ENCODE peak calls at places on chromosome 17, in six cellular contexts. R is lower leg skin, N is lung, F is heart left ventricle, U is upper lobe of right lung, P is mesothelial cell of epicardium. S is an unnamed sample.

GRCh38 chr17:58219789-58220183 is 731 bp upstream of the MKS1 start:
- DNase-seq in N (no peak), U (no peak), F (no peak), P (no peak), R (no peak), S (no peak)

GRCh38 chr17:11598274-11599221 is at the start of gene DNAH9:
- DNase-seq in R (peak; percentile 98), N (peak; percentile 96), P (peak; percentile 91), F (peak; percentile 95), U (peak; percentile 97), S (no peak)

GRCh38 chr17:77100009-77100408 is 40.8 kb upstream of the SEC14L1 start:
- DNase-seq in N (peak; percentile 66), U (peak; percentile 88), F (peak; percentile 65), P (no peak), R (peak; percentile 85), S (no peak)

GRCh38 chr17:3710951-3711383 is 12.7 kb upstream of the HASPIN start:
- DNase-seq in R (no peak), U (no peak), F (no peak), P (no peak), N (no peak), S (peak; percentile 87)

GRCh38 chr17:39872700-39873099 is 4.7 kb downstream of the ZPBP2 start:
- DNase-seq in U (no peak), F (no peak), P (no peak), N (no peak), R (no peak), S (no peak)

GRCh38 chr17:258045-258734 is 76.7 kb upstream of the DOC2B start:
- DNase-seq in R (peak; percentile 70), F (peak; percentile 5), N (no peak), P (peak; percentile 25), U (peak; percentile 43), S (no peak)

GRCh38 chr17:76686538-76687277 is 24.1 kb downstream of the MXRA7 start:
- DNase-seq in N (no peak), F (no peak), P (no peak), R (no peak), U (no peak), S (no peak)

GRCh38 chr17:33976816-33977215 is 278.3 kb upstream of the CCL2 start:
- DNase-seq in F (no peak), N (no peak), U (no peak), P (no peak), R (no peak), S (no peak)

GRCh38 chr17:19747829-19748806 is at the start of gene ALDH3A1:
- DNase-seq in R (no peak), P (no peak), N (no peak), F (no peak), U (no peak), S (no peak)

GRCh38 chr17:32523827-32524552 is 37.2 kb downstream of the CDK5R1 start:
- DNase-seq in N (no peak), P (no peak), R (no peak), F (no peak), U (no peak), S (peak; percentile 74)

GRCh38 chr17:52828621-52829020 is 670.1 kb upstream of the CA10 start:
- DNase-seq in F (no peak), R (no peak), P (no peak), U (no peak), N (no peak), S (no peak)

GRCh38 chr17:28173071-28173561 is 130.6 kb downstream of the NLK start:
- DNase-seq in U (no peak), R (no peak), N (no peak), P (no peak), F (no peak), S (no peak)

GRCh38 chr17:43027091-43028032 is 2.3 kb downstream of the RND2 start:
- DNase-seq in P (no peak), N (no peak), R (no peak), F (no peak), U (no peak), S (no peak)

GRCh38 chr17:45339646-45340605 is 23.1 kb upstream of the MAP3K14 start:
- DNase-seq in U (peak; percentile 28), R (peak; percentile 66), F (no peak), N (no peak), P (no peak), S (no peak)

GRCh38 chr17:38728290-38728831 is 1.8 kb upstream of the CISD3 start:
- DNase-seq in R (no peak), F (no peak), N (no peak), U (no peak), P (no peak), S (no peak)

GRCh38 chr17:48011405-48012150 is 26.0 kb downstream of the COPZ2 start:
- DNase-seq in N (no peak), F (no peak), U (no peak), R (no peak), P (no peak), S (peak; percentile 73)

GRCh38 chr17:32335647-32336046 is 6.3 kb downstream of the C17orf75 start:
- DNase-seq in F (no peak), U (no peak), P (no peak), N (no peak), R (peak; percentile 13), S (no peak)

GRCh38 chr17:69501591-69502468 is 87.3 kb downstream of the MAP2K6 start:
- DNase-seq in U (no peak), R (no peak), P (no peak), F (peak; percentile 15), N (peak; percentile 44), S (peak; percentile 24)

GRCh38 chr17:30091771-30092170 is 24.8 kb upstream of the NSRP1 start:
- DNase-seq in R (no peak), U (no peak), F (no peak), P (no peak), N (no peak), S (no peak)

GRCh38 chr17:45282683-45283644 is 21.1 kb upstream of the SPATA32 start:
- DNase-seq in P (no peak), R (no peak), F (no peak), U (peak; percentile 71), N (peak; percentile 64), S (no peak)

GRCh38 chr17:12081720-12082119 is 61.0 kb downstream of the MAP2K4 start:
- DNase-seq in P (no peak), F (no peak), R (no peak), N (no peak), U (no peak), S (no peak)

GRCh38 chr17:869067-869466 is 86.9 kb downstream of the MRM3 start:
- DNase-seq in P (no peak), F (no peak), R (peak; percentile 89), U (no peak), N (no peak), S (no peak)

DNA sequence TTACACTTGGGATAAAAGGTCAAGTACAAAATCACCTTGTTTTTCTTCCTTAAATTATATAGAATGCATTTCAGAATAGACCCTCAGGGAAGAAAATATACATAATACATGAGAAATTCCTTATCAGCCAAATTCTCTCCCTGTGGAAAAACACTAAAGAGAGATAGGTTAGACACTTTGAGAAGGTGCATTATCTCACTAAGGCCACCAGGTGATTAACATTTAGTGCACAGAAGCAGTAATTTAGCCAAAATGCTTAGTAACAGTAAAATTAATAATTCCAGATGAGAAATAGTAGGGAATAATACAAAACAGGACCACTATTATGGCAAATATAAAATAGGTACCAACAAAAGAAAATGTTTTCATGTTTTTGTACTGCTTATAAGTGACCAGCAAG is 185.3 kb upstream of the C17orf78 start:
- DNase-seq in P (no peak), F (no peak), U (no peak), R (no peak), N (no peak), S (no peak)
- TF ChIP-seq CTCF in P (peak; percentile 57), F (peak; percentile 18), U (no peak), R (no peak), N (no peak), S (no peak)

GRCh38 chr17:63835167-63835720 is 7.2 kb downstream of the SMARCD2 start:
- DNase-seq in N (no peak), U (no peak), P (no peak), F (no peak), R (no peak), S (no peak)
- TF ChIP-seq CTCF in N (no peak), U (no peak), P (no peak), F (no peak), R (no peak), S (no peak)

GRCh38 chr17:50111687-50112655 is 16.8 kb downstream of the PDK2 start:
- DNase-seq in R (no peak), U (no peak), F (peak; percentile 81), P (no peak), N (no peak), S (no peak)
- TF ChIP-seq CTCF in R (no peak), U (no peak), F (no peak), P (no peak), N (no peak), S (no peak)

GRCh38 chr17:41676058-41676419 is 12.6 kb upstream of the EIF1 start:
- DNase-seq in U (no peak), R (no peak), P (no peak), N (no peak), F (no peak), S (no peak)
- TF ChIP-seq CTCF in U (no peak), R (no peak), P (no peak), N (no peak), F (no peak), S (no peak)

DNA sequence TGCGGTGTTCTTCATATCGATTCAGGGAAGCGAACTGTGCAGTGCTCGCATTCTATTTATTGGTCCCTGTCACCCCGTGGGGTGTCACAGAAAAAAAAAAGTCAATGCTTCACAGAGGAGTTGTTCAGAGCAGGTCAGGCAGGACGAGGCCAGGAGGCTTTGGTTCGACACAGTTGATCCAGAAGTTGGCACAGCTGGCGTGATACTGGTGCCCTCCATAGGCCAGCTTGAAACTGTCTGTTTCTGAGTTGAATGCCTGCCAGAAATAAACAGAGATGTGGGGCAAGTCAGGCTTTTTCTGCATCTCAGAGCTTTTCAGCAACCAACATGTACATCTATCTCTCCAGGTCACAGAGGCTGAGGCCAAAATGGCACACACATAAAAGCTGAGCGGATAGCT is 29.1 kb downstream of the DUSP14 start:
- DNase-seq in N (no peak), F (no peak), U (no peak), R (no peak), P (no peak), S (no peak)
- TF ChIP-seq CTCF in N (no peak), F (no peak), U (no peak), R (no peak), P (no peak), S (no peak)

DNA sequence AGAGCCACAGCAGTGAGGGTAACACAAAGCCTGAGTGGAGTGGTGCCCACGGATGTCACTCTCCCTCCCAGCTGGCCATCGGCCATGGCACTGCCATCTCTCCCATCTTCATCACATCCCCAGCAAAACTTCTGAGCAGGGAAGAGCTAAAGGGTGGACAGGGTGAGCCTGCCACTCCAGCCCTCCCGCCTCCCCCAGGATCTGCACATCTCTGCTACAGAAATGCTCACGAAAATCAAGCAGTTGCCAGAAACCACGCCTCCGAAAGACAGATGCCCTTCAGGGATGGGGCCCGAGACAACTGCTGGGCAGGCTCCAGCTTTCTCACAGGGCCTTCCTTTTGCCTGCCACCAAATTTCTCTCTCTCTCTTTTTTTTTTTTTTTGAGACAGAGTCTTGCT is 3.6 kb downstream of the GRIN2C start:
- DNase-seq in U (no peak), F (no peak), P (no peak), R (no peak), N (no peak), S (no peak)
- TF ChIP-seq CTCF in U (no peak), F (no peak), P (no peak), R (no peak), N (no peak), S (no peak)

GRCh38 chr17:56806949-56807348 is 26.8 kb downstream of the C17orf67 start:
- DNase-seq in R (no peak), U (no peak), F (no peak), P (no peak), N (no peak), S (no peak)
- TF ChIP-seq CTCF in R (no peak), U (no peak), F (no peak), P (no peak), N (no peak), S (no peak)